ENCODE peak calls at places on chromosomes 12 and 14, in four cellular contexts. G, H, S and P are unnamed samples.
A peak's percentile ranks its signal among the peaks of the same experiment; 100 is the strongest.

GRCh38 chr14:105375635-105376057 is 22.7 kb upstream of the TEX22 start:
- DNase-seq in H (no peak), S (no peak), G (no peak), P (no peak)

GRCh38 chr12:5230151-5230550 is 186.5 kb downstream of the KCNA5 start:
- DNase-seq in S (no peak), H (no peak), G (no peak), P (no peak)

GRCh38 chr14:68390731-68391130 is 402.1 kb downstream of the ZFP36L1 start:
- DNase-seq in G (no peak), S (no peak), H (no peak), P (no peak)

GRCh38 chr14:64663174-64663573 is 41.0 kb upstream of the PLEKHG3 start:
- DNase-seq in G (no peak), S (no peak), H (no peak), P (no peak)

GRCh38 chr12:110543252-110543959 is 39.7 kb downstream of the PPTC7 start:
- DNase-seq in H (no peak), S (peak; percentile 90), G (no peak), P (no peak)

GRCh38 chr12:89663577-89664357 is 44.9 kb downstream of the ATP2B1 start:
- DNase-seq in S (peak; percentile 37), G (peak; percentile 49), H (no peak), P (no peak)

GRCh38 chr12:14418526-14418925 is 53.0 kb downstream of the ATF7IP start:
- DNase-seq in S (no peak), G (no peak), H (no peak), P (no peak)

GRCh38 chr12:104825408-104825807 is 132.7 kb downstream of the SLC41A2 start:
- DNase-seq in H (no peak), S (no peak), G (peak; percentile 34), P (peak; percentile 22)

GRCh38 chr12:25459541-25459951 is 93.5 kb downstream of the LMNTD1 start:
- DNase-seq in H (no peak), S (peak; percentile 5), G (no peak), P (no peak)

GRCh38 chr12:60266381-60266852 is 670.6 kb downstream of the SLC16A7 start:
- DNase-seq in H (peak; percentile 76), S (no peak), G (no peak), P (no peak)

GRCh38 chr12:109029411-109029810 is 8.5 kb upstream of the SVOP start:
- DNase-seq in G (no peak), S (no peak), H (no peak), P (no peak)

GRCh38 chr12:53098982-53099651 is 1.6 kb downstream of the IGFBP6 start:
- DNase-seq in H (peak; percentile 91), G (peak; percentile 96), S (no peak), P (peak; percentile 92)

GRCh38 chr12:53097564-53098353 is at the start of gene IGFBP6:
- DNase-seq in G (peak; percentile 81), H (no peak), S (no peak), P (peak; percentile 65)

GRCh38 chr12:53096761-53097160 is 706 bp upstream of the IGFBP6 start:
- DNase-seq in H (no peak), S (no peak), G (no peak), P (no peak)

GRCh38 chr12:53097207-53097563 is 282 bp upstream of the IGFBP6 start:
- DNase-seq in G (no peak), H (no peak), S (no peak), P (peak; percentile 42)

GRCh38 chr12:53098354-53098981 is 1.0 kb downstream of the IGFBP6 start:
- DNase-seq in G (peak; percentile 31), S (no peak), H (no peak), P (no peak)
- TF ChIP-seq ESRRA in G (no peak), S (no peak), H (no peak), P (no peak)

DNA sequence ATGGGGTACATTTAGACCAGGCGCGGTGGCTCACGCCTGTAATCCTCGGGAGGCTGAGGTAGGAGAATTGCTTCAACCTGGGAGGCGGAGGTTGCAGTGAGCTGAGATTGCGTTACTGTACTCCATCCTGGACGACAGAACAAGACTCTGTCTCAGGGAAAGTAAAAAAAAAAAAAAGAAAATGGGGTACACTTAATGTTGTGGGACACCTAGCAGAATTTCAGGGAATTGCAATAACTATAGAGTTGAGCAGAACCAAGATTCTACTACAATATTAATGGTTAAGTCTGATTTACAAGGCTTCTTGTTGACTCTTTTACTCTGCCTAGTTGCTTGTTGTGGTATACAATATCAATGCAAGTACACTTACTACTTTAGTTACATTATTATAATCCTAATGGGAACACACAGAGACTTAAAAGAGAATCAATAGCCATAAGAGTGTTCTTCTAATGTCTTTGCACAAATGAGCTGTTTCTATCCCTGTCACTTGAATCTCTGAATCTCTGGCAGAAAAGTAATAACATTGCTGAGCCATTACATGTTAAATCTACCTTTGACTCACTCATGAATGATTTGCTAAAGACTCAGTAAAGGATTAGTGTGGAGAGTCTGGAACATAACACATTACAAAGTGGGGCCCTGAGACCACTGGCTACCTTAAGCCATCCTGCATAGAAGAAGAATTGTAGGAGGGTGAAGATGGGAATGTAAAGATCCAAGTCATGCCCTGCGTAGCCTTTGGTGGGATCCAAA is 22.7 kb downstream of the BEST3 start:
- DNase-seq in H (no peak), S (no peak), G (no peak), P (no peak)
- TF ChIP-seq ATF2 in H (no peak), S (no peak), G (no peak), P (no peak)

GRCh38 chr14:86646688-86647687 is 1117.0 kb downstream of the FLRT2 start:
- DNase-seq in G (no peak), H (peak; percentile 4), S (no peak), P (no peak)
- TF ChIP-seq CBFB in G (no peak), H (no peak), S (no peak), P (no peak)

DNA sequence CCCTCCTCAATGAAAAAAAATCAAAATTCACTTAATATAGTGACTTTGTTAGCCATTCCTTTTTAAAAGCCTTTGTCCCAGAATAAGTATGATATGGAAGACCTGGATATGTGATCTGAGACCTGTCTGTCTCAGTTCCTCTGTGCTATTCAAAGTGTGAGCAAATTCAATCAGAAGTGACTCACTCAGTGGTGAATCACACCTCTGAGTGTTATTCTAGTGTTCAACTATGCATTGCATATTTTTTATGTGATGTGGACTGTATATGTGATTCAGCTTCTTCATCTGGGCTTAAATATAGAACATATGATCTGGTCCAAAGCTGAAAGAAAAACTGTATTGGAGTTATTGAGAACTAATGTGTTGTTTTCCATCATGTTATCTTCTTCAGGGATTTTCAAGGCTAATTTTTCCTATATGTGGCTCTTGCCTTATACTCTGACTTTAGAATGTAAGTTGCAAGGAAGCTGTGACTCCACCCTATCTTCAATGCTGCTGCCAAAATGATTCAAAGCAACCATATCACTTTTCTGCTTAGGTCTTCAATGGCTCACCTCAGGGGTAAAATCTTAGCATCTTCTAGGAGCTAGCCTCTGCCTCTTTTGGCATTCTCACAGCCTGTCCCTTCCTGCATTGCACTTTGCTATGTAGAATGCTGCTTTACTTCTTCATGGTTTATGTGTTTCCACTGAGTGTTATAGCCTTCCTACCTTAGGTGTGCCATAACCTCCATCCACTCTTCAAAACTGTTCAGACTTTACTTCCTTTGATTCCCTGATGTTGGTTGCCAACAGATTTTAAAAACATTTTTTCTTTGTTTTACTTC is 169.8 kb downstream of the OTOGL start:
- DNase-seq in S (no peak), G (no peak), H (no peak), P (no peak)
- TF ChIP-seq ESRRA in S (no peak), G (no peak), H (no peak), P (no peak)

GRCh38 chr12:13008741-13009380 is 8.8 kb upstream of the HEBP1 start:
- DNase-seq in G (no peak), S (no peak), H (no peak), P (no peak)
- TF ChIP-seq ATF2 in G (no peak), S (no peak), H (no peak), P (no peak)

DNA sequence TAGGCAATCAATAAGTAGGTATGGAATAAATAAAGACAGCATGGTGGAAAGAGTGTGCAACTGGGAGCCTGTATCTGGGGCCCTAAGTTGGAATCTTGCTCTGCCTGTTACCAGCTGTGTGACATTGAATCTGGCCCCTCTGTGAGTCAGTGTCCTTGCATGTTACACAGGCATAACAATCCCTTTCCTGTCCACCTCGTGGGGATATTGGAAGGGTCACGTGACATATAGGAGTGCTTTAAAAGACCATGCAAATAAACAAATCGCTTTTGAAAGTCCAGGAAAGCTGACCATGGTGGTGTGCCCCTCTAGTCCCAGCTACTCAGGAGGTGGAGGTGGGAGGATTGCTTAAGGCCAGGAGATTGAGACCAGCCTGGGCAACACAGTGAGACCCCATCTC is 51.1 kb upstream of the VRK1 start:
- DNase-seq in S (no peak), G (no peak), H (no peak), P (no peak)
- TF ChIP-seq CBFB in S (no peak), G (no peak), H (no peak), P (no peak)